ENCODE peak calls at places on chromosomes 4 and X, in six cellular contexts. T, K, Z, H, J and I are unnamed samples.

GRCh38 chrX:38500886-38501285 is 60.5 kb upstream of the TSPAN7 start:
- DNase-seq in H (no peak), Z (no peak), T (no peak), J (no peak), K (no peak), I (no peak)

GRCh38 chrX:123731258-123731986 is 1.4 kb downstream of the THOC2 start:
- DNase-seq in H (no peak), Z (no peak), J (no peak), T (peak; percentile 19), K (peak; percentile 2), I (peak; percentile 25)

GRCh38 chr4:124206779-124207605 is 505.5 kb downstream of the ANKRD50 start:
- DNase-seq in Z (no peak), K (no peak), H (peak; percentile 18), J (no peak), T (peak; percentile 48), I (peak; percentile 51)

GRCh38 chr4:61533140-61533539 is 333.0 kb downstream of the ADGRL3 start:
- DNase-seq in J (no peak), T (no peak), Z (no peak), K (no peak), H (no peak), I (peak; percentile 31)

GRCh38 chr4:101155368-101155767 is 192.0 kb downstream of the PPP3CA start:
- DNase-seq in K (no peak), Z (no peak), H (no peak), T (peak; percentile 76), J (no peak), I (peak; percentile 59)

GRCh38 chrX:132623307-132623706 is 134.5 kb upstream of the MBNL3 start:
- DNase-seq in T (no peak), J (no peak), H (no peak), Z (no peak), K (no peak), I (no peak)

GRCh38 chr4:133095591-133095990 is 53.5 kb upstream of the PCDH10 start:
- DNase-seq in K (no peak), J (no peak), T (no peak), Z (no peak), H (no peak), I (peak; percentile 62)

GRCh38 chr4:139978692-139979091 is 175.3 kb downstream of the MAML3 start:
- DNase-seq in H (no peak), J (no peak), Z (no peak), K (no peak), T (no peak), I (no peak)

GRCh38 chr4:169404959-169405358 is 134.2 kb upstream of the SH3RF1 start:
- DNase-seq in K (no peak), Z (no peak), J (no peak), T (peak; percentile 87), H (no peak), I (no peak)

GRCh38 chr4:103402198-103402597 is 204.1 kb upstream of the CENPE start:
- DNase-seq in H (no peak), J (no peak), Z (no peak), T (no peak), K (no peak), I (no peak)

GRCh38 chrX:124421898-124422622 is 75.7 kb downstream of the SH2D1A start:
- DNase-seq in K (no peak), Z (no peak), H (no peak), J (no peak), T (no peak), I (no peak)

GRCh38 chr4:143411527-143412480 is 75.1 kb downstream of the GAB1 start:
- DNase-seq in K (no peak), Z (no peak), H (no peak), T (peak; percentile 49), J (no peak), I (no peak)

GRCh38 chr4:82104578-82104977 is 269.2 kb downstream of the HNRNPD start:
- DNase-seq in H (no peak), Z (no peak), T (no peak), J (no peak), K (no peak), I (no peak)

GRCh38 chr4:147828361-147828760 is 96.5 kb downstream of the ARHGAP10 start:
- DNase-seq in H (no peak), T (peak; percentile 56), J (no peak), K (no peak), Z (no peak), I (no peak)

GRCh38 chr4:107519057-107519456 is 201.0 kb downstream of the PAPSS1 start:
- DNase-seq in K (peak; percentile 22), J (no peak), Z (no peak), T (peak; percentile 41), H (no peak), I (peak; percentile 50)

GRCh38 chr4:100696531-100696930 is 178.7 kb upstream of the EMCN start:
- DNase-seq in H (no peak), K (no peak), J (no peak), Z (no peak), T (no peak), I (no peak)

GRCh38 chrX:45830343-45830742 is 629.7 kb upstream of the DIPK2B start:
- DNase-seq in T (no peak), H (no peak), J (no peak), K (no peak), Z (no peak), I (no peak)

GRCh38 chr4:165207016-165207430 is 338 bp upstream of the KLHL2 start:
- DNase-seq in Z (no peak), J (no peak), K (no peak), H (no peak), T (peak; percentile 33), I (peak; percentile 45)

GRCh38 chr4:184669251-184669650 is 19.7 kb downstream of the PRIMPOL start:
- DNase-seq in J (no peak), H (no peak), K (no peak), Z (no peak), T (no peak), I (peak; percentile 45)

GRCh38 chrX:154019633-154020499 is at the start of gene IRAK1:
- DNase-seq in K (peak; percentile 51), Z (peak; percentile 41), T (peak; percentile 43), J (no peak), H (no peak), I (peak; percentile 41)

GRCh38 chrX:21657318-21658151 is 595 bp downstream of the KLHL34 start:
- DNase-seq in K (no peak), H (no peak), Z (no peak), T (no peak), J (no peak), I (no peak)

GRCh38 chr4:15778742-15779231 is 659 bp downstream of the CD38 start:
- DNase-seq in K (peak; percentile 28), T (peak; percentile 16), J (no peak), Z (peak; percentile 35), H (no peak), I (peak; percentile 33)

GRCh38 chr4:55409468-55410171 is 13.9 kb downstream of the TMEM165 start:
- DNase-seq in Z (peak; percentile 44), T (peak; percentile 71), H (no peak), K (peak; percentile 21), J (no peak), I (peak; percentile 40)

GRCh38 chrX:129665916-129666644 is 11.3 kb upstream of the APLN start:
- DNase-seq in T (peak; percentile 86), J (peak; percentile 21), Z (no peak), K (no peak), H (no peak), I (peak; percentile 72)

DNA sequence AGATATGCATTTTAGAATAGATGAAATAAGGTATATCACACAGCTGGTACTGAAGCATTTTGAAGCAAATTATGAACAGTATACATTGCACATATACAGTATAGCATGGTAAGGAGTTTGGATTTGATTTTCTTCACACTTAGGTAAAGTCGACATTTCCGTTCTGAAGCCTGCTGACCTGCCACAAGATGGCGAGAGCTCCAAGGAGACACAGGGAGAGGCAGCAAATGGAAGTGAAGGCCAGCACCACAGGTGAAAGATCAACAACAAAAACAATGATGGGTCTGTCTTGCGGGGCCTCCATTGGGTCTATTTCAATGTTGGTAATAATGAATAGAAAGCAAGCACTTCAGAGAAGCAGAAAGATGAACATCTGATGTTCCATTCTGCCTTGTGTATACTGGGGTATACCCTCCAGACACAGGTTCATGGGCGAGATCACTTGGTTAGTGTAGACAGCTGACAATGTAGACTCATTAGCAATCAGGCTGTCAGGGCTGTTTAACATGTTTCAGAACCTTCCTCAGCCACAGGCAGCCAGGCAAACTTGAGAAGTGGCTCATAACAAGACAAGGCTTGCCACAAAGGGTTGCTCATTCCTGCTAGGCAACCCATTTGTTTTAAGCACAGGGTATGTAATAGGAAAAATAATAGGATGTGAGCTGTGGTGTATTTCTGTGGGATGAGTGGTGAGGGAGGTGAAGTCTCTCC is 21.4 kb upstream of the NOX1 start:
- DNase-seq in T (peak; percentile 49), H (no peak), K (peak; percentile 28), J (no peak), Z (no peak), I (peak; percentile 41)
- TF ChIP-seq CTCF in T (peak; percentile 67), H (no peak), K (peak; percentile 54), J (peak; percentile 66), Z (no peak), I (peak; percentile 67)

GRCh38 chr4:113764720-113765264 is 3.3 kb upstream of the CAMK2D start:
- DNase-seq in K (no peak), Z (no peak), J (no peak), H (no peak), T (no peak), I (no peak)

GRCh38 chr4:113760852-113761681 is 471 bp downstream of the CAMK2D start:
- DNase-seq in K (peak; percentile 85), T (peak; percentile 82), H (peak; percentile 66), J (no peak), Z (peak; percentile 88), I (peak; percentile 71)

GRCh38 chr4:113762061-113762850 is 718 bp upstream of the CAMK2D start:
- DNase-seq in H (peak; percentile 99), T (peak; percentile 100), K (peak; percentile 100), J (peak; percentile 100), Z (peak; percentile 100), I (peak; percentile 100)

GRCh38 chr4:113761682-113762060 is at the start of gene CAMK2D:
- DNase-seq in Z (peak; percentile 92), T (peak; percentile 86), H (peak; percentile 79), K (peak; percentile 86), J (no peak), I (peak; percentile 93)

GRCh38 chr4:113762851-113763172 is 1.3 kb upstream of the CAMK2D start:
- DNase-seq in T (no peak), K (no peak), Z (no peak), H (no peak), J (no peak), I (no peak)
- H3K4me3 ChIP-seq in T (peak overlapping the region; percentile 67), K (peak overlapping the region; percentile 28), Z (peak overlapping the region; percentile 91), H (peak overlapping the region; percentile 79), J (peak overlapping the region; percentile 62), I (peak overlapping the region; percentile 91)

GRCh38 chrX:2903366-2903765 is 25.8 kb downstream of the ARSD start:
- DNase-seq in H (no peak), Z (no peak), T (no peak), K (no peak), J (no peak), I (no peak)
- TF ChIP-seq CTCF in H (no peak), Z (no peak), T (no peak), K (no peak), J (peak; percentile 10), I (peak; percentile 17)

GRCh38 chr4:39348371-39349265 is 17.5 kb downstream of the RFC1 start:
- DNase-seq in T (peak; percentile 37), J (no peak), H (no peak), K (no peak), Z (no peak), I (peak; percentile 16)

GRCh38 chr4:39357002-39357401 is 9.2 kb downstream of the RFC1 start:
- DNase-seq in K (no peak), J (no peak), Z (no peak), H (no peak), T (no peak), I (no peak)

GRCh38 chr4:39353478-39354177 is 12.5 kb downstream of the RFC1 start:
- DNase-seq in K (no peak), J (no peak), T (peak; percentile 74), H (no peak), Z (no peak), I (peak; percentile 57)

GRCh38 chr4:39349326-39349725 is 16.8 kb downstream of the RFC1 start:
- DNase-seq in T (no peak), Z (no peak), H (no peak), J (no peak), K (no peak), I (no peak)

GRCh38 chr4:39354178-39354503 is 12.0 kb downstream of the RFC1 start:
- DNase-seq in T (no peak), H (no peak), K (no peak), Z (no peak), J (no peak), I (no peak)
- H3K4me3 ChIP-seq in T (peak overlapping the region; percentile 47), H (peak overlapping the region; percentile 29), K (no peak overlapping the region), Z (peak overlapping the region; percentile 31), J (no peak overlapping the region), I (no peak overlapping the region)